ENCODE peak calls at places on chromosomes 4 and X, in five cellular contexts. O is fibroblast of mammary gland, T is HCT116, K is breast epithelium, I is AG09309. A is an unnamed sample.

GRCh38 chr4:12703076-12703475 is 781.1 kb downstream of the RAB28 start:
- DNase-seq in O (no peak), T (no peak), I (no peak), K (no peak), A (no peak)

GRCh38 chr4:70601422-70602039 is 9.5 kb downstream of the AMBN start:
- DNase-seq in I (peak), O (peak), T (peak), K (no peak), A (peak)

GRCh38 chrX:8520791-8521190 is 56.2 kb downstream of the VCX3B start:
- DNase-seq in K (no peak), I (no peak), T (no peak), O (peak), A (no peak)

GRCh38 chr4:87838207-87838606 is 5.4 kb downstream of the MEPE start:
- DNase-seq in I (no peak), O (peak), K (no peak), T (no peak), A (no peak)

GRCh38 chrX:65610040-65610439 is 57.4 kb upstream of the MSN start:
- DNase-seq in T (no peak), I (no peak), O (peak), K (no peak), A (no peak)

GRCh38 chr4:3352505-3352904 is 59.7 kb downstream of the RGS12 start:
- DNase-seq in O (no peak), K (no peak), I (no peak), T (no peak), A (no peak)

GRCh38 chrX:134836497-134836968 is 154.3 kb upstream of the SMIM10 start:
- DNase-seq in O (peak), K (no peak), I (no peak), T (peak), A (no peak)

GRCh38 chrX:116232833-116233232 is 62.3 kb downstream of the AGTR2 start:
- DNase-seq in O (peak), I (peak), T (no peak), K (no peak), A (peak)

GRCh38 chrX:63281465-63281864 is 69.7 kb downstream of the SPIN4 start:
- DNase-seq in K (no peak), T (no peak), I (no peak), O (no peak), A (no peak)

GRCh38 chr4:168318266-168318895 is at the start of gene DDX60:
- DNase-seq in O (peak), T (peak), K (peak), I (no peak), A (no peak)

GRCh38 chrX:74187211-74187610 is 116.8 kb upstream of the ZCCHC13 start:
- DNase-seq in O (peak), I (no peak), K (no peak), T (no peak), A (no peak)

GRCh38 chr4:15004701-15005301 is 2.5 kb downstream of the CPEB2 start:
- DNase-seq in K (peak), T (no peak), O (peak), I (no peak), A (no peak)

GRCh38 chr4:149370002-149370401 is 445.6 kb downstream of the IQCM start:
- DNase-seq in I (no peak), O (no peak), T (no peak), K (no peak), A (no peak)

GRCh38 chr4:139509727-139510410 is 46.1 kb downstream of the SETD7 start:
- DNase-seq in T (no peak), O (no peak), I (no peak), K (no peak), A (no peak)

DNA sequence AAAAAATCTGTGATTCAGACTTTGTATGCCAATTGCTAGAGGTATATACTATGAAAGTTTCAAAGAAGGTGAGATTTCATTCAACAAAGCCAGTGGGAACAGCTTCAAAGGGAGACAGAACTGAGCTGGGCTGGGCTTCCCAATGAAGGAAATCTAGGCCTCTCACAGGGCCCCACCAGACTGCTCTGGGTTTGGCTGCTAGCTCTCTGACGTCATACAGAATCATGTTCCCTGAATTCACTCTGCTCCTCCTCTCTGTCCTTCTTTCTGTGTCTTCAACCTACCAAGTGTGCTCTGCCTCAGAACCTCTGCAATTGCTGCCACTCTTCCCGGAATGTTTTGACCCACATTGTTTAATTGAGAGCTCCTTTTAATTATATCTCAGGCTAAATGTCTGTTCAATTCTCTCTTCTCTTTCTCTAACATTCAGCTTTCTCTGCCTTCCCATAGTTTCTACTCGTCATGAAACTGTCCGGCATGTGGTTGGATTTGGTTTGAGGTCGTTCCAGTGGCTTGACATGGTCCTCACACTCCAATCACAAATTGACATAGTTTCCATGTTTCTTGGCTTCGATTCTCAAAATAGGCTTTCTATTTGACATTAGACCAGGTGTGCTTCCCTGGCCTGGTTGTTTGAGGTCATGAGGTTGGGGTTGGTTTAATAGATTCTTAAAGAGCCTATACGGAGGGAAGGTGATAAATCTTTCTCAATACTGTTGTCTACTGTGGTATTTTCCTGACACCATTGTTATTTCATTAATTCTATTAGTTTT is 282.1 kb upstream of the EMCN start:
- DNase-seq in O (peak), K (no peak), T (no peak), I (no peak), A (no peak)
- H3K4me3 ChIP-seq in O (no peak), K (no peak), T (no peak), I (no peak), A (no peak)

GRCh38 chrX:39442332-39442731 is 641.1 kb downstream of the MID1IP1 start:
- DNase-seq in K (no peak), O (no peak), I (no peak), T (no peak), A (no peak)

GRCh38 chrX:39443240-39443639 is 642.0 kb downstream of the MID1IP1 start:
- DNase-seq in O (no peak), K (no peak), T (no peak), I (no peak), A (no peak)

GRCh38 chrX:39449352-39449751 is 648.1 kb downstream of the MID1IP1 start:
- DNase-seq in T (no peak), I (no peak), O (no peak), K (no peak), A (no peak)

GRCh38 chrX:39440734-39441305 is 639.6 kb downstream of the MID1IP1 start:
- DNase-seq in T (no peak), K (no peak), I (no peak), O (no peak), A (no peak)

GRCh38 chrX:39445336-39445735 is 644.1 kb downstream of the MID1IP1 start:
- DNase-seq in I (no peak), O (no peak), K (no peak), T (no peak), A (no peak)
- TF ChIP-seq CTCF in I (peak), O (peak), K (no peak), T (peak), A (peak)

DNA sequence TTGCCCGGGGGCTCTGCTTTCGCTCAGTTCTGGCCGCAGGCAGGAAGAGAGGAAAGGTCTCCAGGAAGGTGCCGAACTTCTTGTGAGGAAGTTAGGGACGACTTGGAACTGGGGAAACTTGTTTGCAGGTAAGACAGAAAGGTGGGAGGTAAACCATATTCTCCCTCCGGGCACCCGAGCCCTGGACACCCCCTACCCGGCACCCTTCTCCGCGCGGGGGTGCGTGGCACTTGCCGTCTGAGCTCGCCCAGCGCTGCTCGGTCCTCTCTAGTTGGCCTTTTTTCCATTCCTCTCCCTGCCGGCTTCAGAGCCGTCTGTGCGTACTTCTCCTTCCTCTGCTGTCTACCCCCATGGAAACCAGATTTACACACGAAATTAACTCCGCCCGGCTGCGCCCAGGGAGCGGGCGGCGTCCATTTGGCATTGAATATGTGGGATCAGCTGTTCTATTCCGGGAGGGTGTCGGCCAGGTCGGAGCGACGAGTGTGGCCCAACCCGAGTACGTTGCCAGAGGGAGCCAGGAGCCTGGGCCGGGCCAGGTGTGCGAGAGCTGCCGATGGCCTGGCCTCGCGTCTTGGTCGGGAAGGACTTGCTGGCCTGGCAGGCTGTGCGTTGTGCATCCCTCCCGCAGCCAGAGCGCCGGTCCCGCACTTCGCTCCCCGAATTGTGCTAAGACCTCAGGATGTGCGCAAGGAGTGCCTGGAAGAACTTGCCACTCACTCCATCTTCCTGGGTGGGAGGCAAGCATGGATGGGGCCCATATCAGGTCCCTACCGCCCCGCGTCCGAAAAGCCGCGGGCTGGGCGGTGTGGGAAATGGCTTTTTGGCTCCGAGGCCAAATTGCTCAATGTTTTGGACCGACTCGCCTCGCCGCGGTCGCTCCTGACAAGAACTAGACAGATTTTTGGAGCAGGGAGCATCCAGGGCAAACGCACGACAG is 1.7 kb downstream of the PDGFRA start:
- DNase-seq in I (no peak), T (no peak), K (no peak), O (peak), A (no peak)
- H3K4me3 ChIP-seq in I (peak), T (no peak), K (peak), O (peak), A (no peak)

GRCh38 chr4:144787365-144788263 is 141.7 kb downstream of the HHIP start:
- DNase-seq in K (no peak), T (peak), I (peak), O (peak), A (peak)
- TF ChIP-seq CTCF in K (peak), T (peak), I (peak), O (peak), A (peak)

DNA sequence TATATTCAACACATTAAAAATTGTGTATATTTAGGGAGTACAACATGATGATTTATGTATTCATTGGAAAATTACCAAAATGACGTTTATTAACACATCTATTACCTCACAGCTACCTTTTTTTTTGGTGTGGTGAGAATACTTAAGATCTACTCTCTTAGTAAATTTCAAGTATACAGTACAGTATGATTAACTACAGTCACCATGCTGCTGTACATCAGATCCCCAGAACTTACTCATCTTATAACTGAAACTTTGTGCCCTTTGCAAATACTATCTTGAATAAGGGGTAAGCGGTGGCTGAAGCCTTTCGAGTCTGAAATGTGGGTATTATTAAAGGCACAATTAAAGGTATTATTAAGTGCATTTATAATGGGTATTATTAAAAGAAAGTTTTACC is 976 bp downstream of the PHKA1 start:
- DNase-seq in T (no peak), I (no peak), K (no peak), O (peak), A (no peak)
- H3K4me3 ChIP-seq in T (peak), I (no peak), K (peak), O (peak), A (peak)

GRCh38 chr4:161419822-161420221 is 744.0 kb downstream of the FSTL5 start:
- DNase-seq in T (no peak), K (no peak), I (no peak), O (no peak), A (no peak)
- TF ChIP-seq CTCF in T (peak), K (peak), I (no peak), O (no peak), A (peak)